ENCODE peak calls at places on chromosomes 5 and 9, in four cellular contexts. One of them, this sample, is unnamed.

GRCh38 chr9:132637351-132637750 is 32.4 kb downstream of the DDX31 start:
- DNase-seq in WTC11: no peak
- DNase-seq in HepG2: no peak
- DNase-seq in K562: no peak
- DNase-seq in this sample: no peak

GRCh38 chr9:95605826-95606555 is 89.2 kb upstream of the PTCH1 start:
- DNase-seq in HepG2: no peak
- DNase-seq in K562: no peak
- DNase-seq in WTC11: no peak
- DNase-seq in this sample: no peak

GRCh38 chr5:149445739-149446369 is 66.8 kb upstream of the IL17B start:
- DNase-seq in HepG2: peak; percentile 88
- DNase-seq in K562: peak; percentile 79
- DNase-seq in WTC11: no peak
- DNase-seq in this sample: no peak

GRCh38 chr9:124248066-124248465 is 9.7 kb upstream of the NEK6 start:
- DNase-seq in WTC11: no peak
- DNase-seq in HepG2: no peak
- DNase-seq in K562: no peak
- DNase-seq in this sample: no peak

GRCh38 chr5:54704341-54704740 is 186.8 kb downstream of the SNX18 start:
- DNase-seq in WTC11: no peak
- DNase-seq in HepG2: no peak
- DNase-seq in K562: no peak
- DNase-seq in this sample: no peak

GRCh38 chr5:6752236-6752635 is 39.0 kb downstream of the TENT4A start:
- DNase-seq in HepG2: no peak
- DNase-seq in K562: no peak
- DNase-seq in WTC11: no peak
- DNase-seq in this sample: no peak

GRCh38 chr9:125493861-125494554 is 213.0 kb downstream of the MAPKAP1 start:
- DNase-seq in HepG2: no peak
- DNase-seq in K562: no peak
- DNase-seq in WTC11: no peak
- DNase-seq in this sample: no peak

GRCh38 chr5:137086289-137086838 is 412.8 kb downstream of the SPOCK1 start:
- DNase-seq in WTC11: no peak
- DNase-seq in K562: no peak
- DNase-seq in HepG2: no peak
- DNase-seq in this sample: no peak

GRCh38 chr9:122122903-122123632 is 30.0 kb upstream of the TTLL11 start:
- DNase-seq in HepG2: peak; percentile 41
- DNase-seq in WTC11: peak; percentile 86
- DNase-seq in K562: peak; percentile 85
- DNase-seq in this sample: no peak

GRCh38 chr5:122775713-122776084 is 819 bp downstream of the SNX2 start:
- DNase-seq in HepG2: no peak
- DNase-seq in K562: no peak
- DNase-seq in WTC11: no peak
- DNase-seq in this sample: no peak

GRCh38 chr5:135615171-135615570 is 36.4 kb upstream of the CXCL14 start:
- DNase-seq in HepG2: no peak
- DNase-seq in K562: no peak
- DNase-seq in WTC11: no peak
- DNase-seq in this sample: no peak

GRCh38 chr5:78920604-78921003 is 64.5 kb downstream of the ARSB start:
- DNase-seq in HepG2: no peak
- DNase-seq in WTC11: no peak
- DNase-seq in K562: no peak
- DNase-seq in this sample: no peak

GRCh38 chr9:695252-695651 is 146.2 kb upstream of the DMRT1 start:
- DNase-seq in WTC11: no peak
- DNase-seq in HepG2: no peak
- DNase-seq in K562: no peak
- DNase-seq in this sample: no peak

GRCh38 chr5:176454724-176455394 is 6.7 kb downstream of the FAF2 start:
- DNase-seq in HepG2: no peak
- DNase-seq in WTC11: no peak
- DNase-seq in K562: no peak
- DNase-seq in this sample: no peak

GRCh38 chr9:134222018-134222573 is 57.7 kb upstream of the RNU6ATAC start:
- DNase-seq in HepG2: no peak
- DNase-seq in WTC11: no peak
- DNase-seq in K562: no peak
- DNase-seq in this sample: no peak

GRCh38 chr9:130476151-130476730 is 31.5 kb downstream of the ASS1 start:
- DNase-seq in HepG2: no peak
- DNase-seq in K562: no peak
- DNase-seq in WTC11: no peak
- DNase-seq in this sample: no peak

GRCh38 chr9:127122176-127123151 is at the start of gene ANGPTL2:
- DNase-seq in HepG2: peak; percentile 43
- DNase-seq in WTC11: peak; percentile 91
- DNase-seq in K562: peak; percentile 23
- DNase-seq in this sample: no peak

GRCh38 chr9:20378851-20379250 is 243.4 kb downstream of the MLLT3 start:
- DNase-seq in HepG2: no peak
- DNase-seq in K562: no peak
- DNase-seq in WTC11: no peak
- DNase-seq in this sample: no peak

GRCh38 chr5:137932800-137933199 is 43.5 kb downstream of the PKD2L2 start:
- DNase-seq in WTC11: no peak
- DNase-seq in HepG2: no peak
- DNase-seq in K562: no peak
- DNase-seq in this sample: no peak

GRCh38 chr5:119630752-119631440 is 1.5 kb downstream of the FAM170A start:
- DNase-seq in K562: no peak
- DNase-seq in WTC11: no peak
- DNase-seq in HepG2: no peak
- DNase-seq in this sample: no peak

GRCh38 chr5:37182667-37183066 is 66.5 kb downstream of the CPLANE1 start:
- DNase-seq in HepG2: no peak
- DNase-seq in WTC11: no peak
- DNase-seq in K562: no peak
- DNase-seq in this sample: no peak

GRCh38 chr5:81513982-81514381 is 120.0 kb upstream of the ACOT12 start:
- DNase-seq in WTC11: no peak
- DNase-seq in HepG2: no peak
- DNase-seq in K562: no peak
- DNase-seq in this sample: no peak

GRCh38 chr5:99061711-99062110 is 132.9 kb upstream of the CHD1 start:
- DNase-seq in WTC11: no peak
- DNase-seq in K562: no peak
- DNase-seq in HepG2: no peak
- DNase-seq in this sample: no peak

GRCh38 chr5:159735749-159736660 is 180.3 kb upstream of the ADRA1B start:
- DNase-seq in K562: no peak
- DNase-seq in WTC11: no peak
- DNase-seq in HepG2: no peak
- DNase-seq in this sample: no peak

GRCh38 chr5:26031481-26031880 is 1006.9 kb downstream of the CDH9 start:
- DNase-seq in HepG2: no peak
- DNase-seq in K562: no peak
- DNase-seq in WTC11: no peak
- DNase-seq in this sample: no peak

GRCh38 chr9:128222026-128222425 is 18.8 kb downstream of the DNM1 start:
- DNase-seq in WTC11: no peak
- DNase-seq in K562: no peak
- DNase-seq in HepG2: no peak
- DNase-seq in this sample: no peak

GRCh38 chr5:152688561-152689274 is 283.6 kb upstream of the NMUR2 start:
- DNase-seq in K562: no peak
- DNase-seq in HepG2: no peak
- DNase-seq in WTC11: no peak
- DNase-seq in this sample: no peak

GRCh38 chr9:5714501-5715401 is 85.8 kb downstream of the RIC1 start:
- DNase-seq in K562: peak; percentile 7
- DNase-seq in WTC11: no peak
- DNase-seq in HepG2: peak; percentile 25
- DNase-seq in this sample: no peak

GRCh38 chr5:167998148-167998767 is 293.2 kb upstream of the WWC1 start:
- DNase-seq in WTC11: no peak
- DNase-seq in HepG2: no peak
- DNase-seq in K562: no peak
- DNase-seq in this sample: no peak

GRCh38 chr9:135343733-135344522 is 135.7 kb upstream of the PPP1R26 start:
- DNase-seq in WTC11: peak; percentile 91
- DNase-seq in HepG2: peak; percentile 16
- DNase-seq in K562: peak; percentile 90
- DNase-seq in this sample: no peak

GRCh38 chr9:94782367-94783120 is 56.0 kb downstream of the AOPEP start:
- DNase-seq in K562: no peak
- DNase-seq in HepG2: no peak
- DNase-seq in WTC11: no peak
- DNase-seq in this sample: no peak

GRCh38 chr9:27125936-27126335 is 16.9 kb downstream of the TEK start:
- DNase-seq in WTC11: no peak
- DNase-seq in K562: no peak
- DNase-seq in HepG2: no peak
- DNase-seq in this sample: no peak

GRCh38 chr5:53545744-53546143 is 14.7 kb upstream of the NDUFS4 start:
- DNase-seq in K562: no peak
- DNase-seq in HepG2: no peak
- DNase-seq in WTC11: no peak
- DNase-seq in this sample: no peak

GRCh38 chr9:82332018-82332773 is 343.6 kb downstream of the SPATA31D1 start:
- DNase-seq in WTC11: no peak
- DNase-seq in K562: no peak
- DNase-seq in HepG2: no peak
- DNase-seq in this sample: no peak

GRCh38 chr5:127001621-127002296 is 28.6 kb downstream of the MARCHF3 start:
- DNase-seq in HepG2: no peak
- DNase-seq in WTC11: no peak
- DNase-seq in K562: no peak
- DNase-seq in this sample: no peak

GRCh38 chr5:127004721-127005120 is 25.6 kb downstream of the MARCHF3 start:
- DNase-seq in HepG2: no peak
- DNase-seq in K562: no peak
- DNase-seq in WTC11: no peak
- DNase-seq in this sample: no peak

GRCh38 chr5:127002390-127002789 is 28.0 kb downstream of the MARCHF3 start:
- DNase-seq in WTC11: no peak
- DNase-seq in HepG2: peak; percentile 17
- DNase-seq in K562: no peak
- DNase-seq in this sample: no peak

GRCh38 chr5:127006711-127007110 is 23.6 kb downstream of the MARCHF3 start:
- DNase-seq in WTC11: no peak
- DNase-seq in HepG2: no peak
- DNase-seq in K562: no peak
- DNase-seq in this sample: no peak

DNA sequence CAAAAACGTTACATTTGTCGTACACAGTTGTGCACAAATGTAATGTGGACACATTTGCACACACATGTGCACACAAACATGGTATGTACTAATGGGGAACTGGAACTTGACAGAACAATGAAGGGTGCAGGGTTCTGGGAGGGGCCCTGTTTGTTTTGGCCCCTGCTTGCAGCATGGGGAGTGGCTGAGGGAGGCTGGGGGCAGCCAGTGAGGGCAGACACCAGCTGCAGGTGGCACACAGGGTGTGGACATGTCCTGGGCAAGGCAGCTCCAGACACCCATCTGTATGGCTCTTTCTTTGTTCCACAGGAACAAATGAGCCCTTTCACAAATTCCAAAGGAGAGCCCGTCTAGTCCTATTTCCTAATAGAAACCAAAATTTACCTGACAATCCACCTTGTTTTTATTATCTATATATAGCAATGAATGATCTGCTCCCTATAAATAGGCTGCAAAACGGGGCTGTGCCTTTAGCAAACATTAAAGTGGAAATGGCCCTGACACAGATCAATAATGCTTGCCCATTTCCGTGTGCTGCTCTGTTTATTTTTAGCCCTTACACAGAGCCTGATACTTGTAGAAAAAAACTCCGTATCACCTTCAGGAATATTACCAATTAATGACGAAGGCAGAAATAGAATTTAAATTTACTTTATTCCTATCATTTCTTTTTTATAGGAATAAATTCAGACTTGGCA is 26.4 kb downstream of the MARCHF3 start:
- DNase-seq in HepG2: no peak
- DNase-seq in K562: no peak
- DNase-seq in WTC11: no peak
- DNase-seq in this sample: no peak
- TF ChIP-seq TCF7 in HepG2: no peak
- TF ChIP-seq TCF7 in K562: no peak
- TF ChIP-seq TCF7 in WTC11: no peak
- TF ChIP-seq TCF7 in this sample: no peak

GRCh38 chr9:137610944-137611343 is 5.5 kb downstream of the ARRDC1 start:
- DNase-seq in HepG2: no peak
- DNase-seq in K562: no peak
- DNase-seq in WTC11: no peak
- DNase-seq in this sample: no peak
- TF ChIP-seq TCF7 in HepG2: no peak
- TF ChIP-seq TCF7 in K562: no peak
- TF ChIP-seq TCF7 in WTC11: no peak
- TF ChIP-seq TCF7 in this sample: no peak

DNA sequence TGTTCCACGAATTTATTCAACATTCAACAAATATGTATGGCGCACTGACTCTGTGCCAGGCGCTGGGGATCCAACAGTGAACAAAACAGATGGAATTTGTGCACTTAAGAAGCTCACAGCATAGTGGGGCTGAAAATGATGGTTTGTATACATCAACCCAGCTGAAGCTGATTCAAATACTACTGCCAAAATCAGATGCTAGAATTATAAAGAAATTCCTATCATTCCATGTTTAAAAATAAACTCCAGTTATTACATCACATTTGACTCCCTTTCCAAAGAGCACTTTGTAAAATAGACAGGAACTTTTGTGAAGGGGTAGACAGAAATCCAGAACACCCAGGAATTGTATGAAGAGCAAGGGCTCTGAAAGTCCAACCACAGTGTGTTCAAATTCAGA is 54.1 kb downstream of the ZNF608 start:
- DNase-seq in WTC11: no peak
- DNase-seq in K562: no peak
- DNase-seq in HepG2: no peak
- DNase-seq in this sample: no peak
- TF ChIP-seq TCF7 in WTC11: no peak
- TF ChIP-seq TCF7 in K562: no peak
- TF ChIP-seq TCF7 in HepG2: no peak
- TF ChIP-seq TCF7 in this sample: no peak

DNA sequence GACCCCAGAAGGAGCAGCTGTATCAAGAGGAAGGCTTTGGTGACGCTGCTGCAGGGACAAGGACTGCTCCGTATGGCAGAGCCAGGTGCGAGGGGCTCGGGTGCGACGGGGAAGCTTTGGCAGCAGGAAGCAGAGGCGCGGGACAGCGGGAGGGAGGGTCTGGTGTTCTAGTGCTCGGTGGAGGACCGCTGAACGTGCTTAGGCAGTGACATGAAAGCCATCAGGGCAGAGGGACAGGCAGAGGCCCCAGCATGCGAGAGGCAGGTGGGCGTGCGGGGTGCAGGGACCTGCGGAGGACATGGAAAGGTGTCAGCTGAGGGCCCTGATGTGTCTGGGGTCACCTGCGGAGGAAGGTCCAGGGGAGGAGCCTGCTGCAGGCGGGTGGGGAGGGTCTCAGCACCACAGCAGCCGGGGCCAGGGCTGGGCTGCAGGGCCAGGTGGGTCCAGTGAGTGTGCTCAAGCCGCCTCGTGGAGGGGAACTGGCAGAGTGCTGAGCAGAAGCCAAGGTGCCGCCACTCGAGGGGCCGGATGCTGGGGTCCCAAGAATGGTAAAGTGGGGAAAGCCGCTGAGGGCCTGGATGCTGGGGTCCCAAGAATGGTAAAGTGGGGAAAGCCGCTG is 18.6 kb upstream of the SLC9A3 start:
- DNase-seq in HepG2: no peak
- DNase-seq in K562: no peak
- DNase-seq in WTC11: peak; percentile 10
- DNase-seq in this sample: no peak
- TF ChIP-seq TCF7 in HepG2: no peak
- TF ChIP-seq TCF7 in K562: no peak
- TF ChIP-seq TCF7 in WTC11: no peak
- TF ChIP-seq TCF7 in this sample: no peak

This sample was measured in GM12878.